ENCODE peak calls at places on chromosomes 4 and X, in seven cellular contexts. C is MM.1S, B is AG04450, T is heart right ventricle, V is colonic mucosa, I is uterus, J is mammary epithelial cell. H is an unnamed sample.
A peak's percentile ranks its signal among the peaks of the same experiment; 100 is the strongest.

GRCh38 chr4:87805971-87806370 is 6.6 kb downstream of the IBSP start:
- DNase-seq in V (no peak), I (no peak), T (no peak), B (no peak), C (no peak), J (no peak), H (no peak)

GRCh38 chr4:160319221-160319867 is 1216.5 kb downstream of the RAPGEF2 start:
- DNase-seq in I (no peak), C (no peak), T (no peak), J (peak; percentile 96), B (no peak), V (no peak), H (no peak)

GRCh38 chr4:109729155-109729562 is 711 bp downstream of the PLA2G12A start:
- DNase-seq in C (no peak), I (no peak), J (peak; percentile 3), T (no peak), B (no peak), V (no peak), H (no peak)

GRCh38 chr4:81164623-81165416 is 50.2 kb downstream of the PRKG2 start:
- DNase-seq in B (peak; percentile 8), T (no peak), C (no peak), V (peak; percentile 40), I (no peak), J (peak; percentile 96), H (no peak)

GRCh38 chr4:72394264-72394663 is 174.8 kb downstream of the ADAMTS3 start:
- DNase-seq in I (no peak), C (no peak), T (no peak), B (no peak), V (no peak), J (peak; percentile 77), H (no peak)

GRCh38 chr4:18579222-18579621 is 557.7 kb upstream of the LCORL start:
- DNase-seq in I (no peak), J (no peak), B (no peak), C (no peak), T (no peak), V (no peak), H (no peak)

GRCh38 chr4:109472343-109472761 is 38.7 kb downstream of the SEC24B start:
- DNase-seq in C (no peak), I (no peak), V (no peak), J (peak; percentile 91), T (no peak), B (peak; percentile 30), H (no peak)

GRCh38 chrX:152155766-152156310 is 17.5 kb upstream of the MAGEA10 start:
- DNase-seq in I (no peak), B (no peak), J (no peak), C (no peak), V (no peak), T (no peak), H (no peak)

GRCh38 chr4:72531768-72532290 is 37.2 kb downstream of the ADAMTS3 start:
- DNase-seq in C (no peak), J (no peak), T (no peak), B (no peak), I (no peak), V (no peak), H (no peak)

GRCh38 chr4:42638993-42639392 is 17.9 kb downstream of the ATP8A1 start:
- DNase-seq in J (no peak), V (no peak), B (no peak), I (no peak), C (peak; percentile 82), T (no peak), H (peak; percentile 91)

GRCh38 chrX:133670394-133670793 is 255.1 kb upstream of the GPC4 start:
- DNase-seq in B (peak; percentile 2), T (peak; percentile 5), C (peak; percentile 54), J (peak; percentile 37), I (peak; percentile 31), V (peak; percentile 39), H (no peak)

GRCh38 chrX:120768254-120768653 is 107.4 kb downstream of the CT47B1 start:
- DNase-seq in J (no peak), T (no peak), I (no peak), B (no peak), C (no peak), V (no peak), H (no peak)

GRCh38 chr4:165945991-165946390 is 73.0 kb downstream of the TLL1 start:
- DNase-seq in I (no peak), V (no peak), T (no peak), B (no peak), J (no peak), C (no peak), H (no peak)

GRCh38 chrX:110032534-110033161 is 29.7 kb downstream of the TMEM164 start:
- DNase-seq in I (no peak), T (no peak), V (no peak), C (no peak), J (no peak), B (no peak), H (no peak)

GRCh38 chrX:109890910-109891502 is 111.9 kb upstream of the TMEM164 start:
- DNase-seq in J (peak; percentile 34), C (peak; percentile 66), T (peak; percentile 45), B (no peak), V (peak; percentile 48), I (peak; percentile 37), H (peak; percentile 18)

GRCh38 chr4:112231779-112232713 is at the start of gene AP1AR:
- DNase-seq in C (peak; percentile 85), B (no peak), V (peak; percentile 84), T (peak; percentile 84), J (peak; percentile 74), I (peak; percentile 83), H (peak; percentile 52)

GRCh38 chr4:81471361-81472248 is at the start of gene RASGEF1B:
- DNase-seq in V (peak; percentile 92), J (peak; percentile 88), I (peak; percentile 79), T (peak; percentile 88), C (peak; percentile 94), B (peak; percentile 7), H (peak; percentile 49)

GRCh38 chr4:98516042-98516440 is 142.4 kb downstream of the TSPAN5 start:
- DNase-seq in V (no peak), T (no peak), B (peak; percentile 47), I (no peak), C (no peak), J (peak; percentile 72), H (no peak)

GRCh38 chrX:45769919-45770582 is 569.4 kb upstream of the DIPK2B start:
- DNase-seq in C (no peak), V (peak; percentile 77), I (peak; percentile 83), B (peak; percentile 71), J (peak; percentile 86), T (peak; percentile 69), H (no peak)

GRCh38 chrX:153348421-153348820 is 14.5 kb downstream of the ZNF275 start:
- DNase-seq in V (no peak), T (no peak), J (no peak), I (no peak), C (no peak), B (no peak), H (no peak)

GRCh38 chr4:78653655-78654054 is 102.1 kb downstream of the ANXA3 start:
- DNase-seq in T (no peak), J (no peak), C (no peak), I (no peak), V (no peak), B (no peak), H (no peak)

GRCh38 chr4:87575983-87576382 is 32.3 kb upstream of the DSPP start:
- DNase-seq in V (no peak), T (no peak), B (no peak), J (no peak), C (no peak), I (no peak), H (no peak)

GRCh38 chr4:10115657-10116624 is 658 bp downstream of the WDR1 start:
- DNase-seq in B (no peak), J (peak; percentile 74), C (peak; percentile 48), I (peak; percentile 53), T (no peak), V (peak; percentile 86), H (no peak)

GRCh38 chr4:8157496-8157895 is 1.1 kb downstream of the ABLIM2 start:
- DNase-seq in V (no peak), B (no peak), C (no peak), T (peak; percentile 79), J (no peak), I (peak; percentile 42), H (no peak)

GRCh38 chrX:49155243-49155899 is 7.2 kb upstream of the MAGIX start:
- DNase-seq in B (no peak), J (peak; percentile 68), C (peak; percentile 21), I (peak; percentile 73), V (peak; percentile 81), T (peak; percentile 29), H (no peak)

GRCh38 chr4:89263265-89263664 is 44.3 kb downstream of the GPRIN3 start:
- DNase-seq in T (no peak), V (no peak), C (no peak), B (no peak), I (no peak), J (no peak), H (no peak)

GRCh38 chr4:180832086-180832485 is 1411.1 kb upstream of the TENM3 start:
- DNase-seq in V (no peak), J (no peak), I (no peak), C (no peak), T (no peak), B (no peak), H (no peak)
- TF ChIP-seq CTCF in V (no peak), J (peak; percentile 32), I (no peak), C (peak; percentile 29), T (no peak), B (no peak), H (no peak)

GRCh38 chr4:133152330-133152791 is 3.3 kb downstream of the PCDH10 start:
- DNase-seq in V (no peak), B (no peak), J (no peak), I (no peak), T (no peak), C (no peak), H (no peak)
- H3K4me3 ChIP-seq in V (no peak overlapping the region), B (peak overlapping the region; percentile 69), J (no peak overlapping the region), I (peak overlapping the region; percentile 16), T (peak overlapping the region; percentile 12), C (no peak overlapping the region), H (no peak overlapping the region)

GRCh38 chrX:112874140-112874539 is 33.5 kb upstream of the AMOT start:
- DNase-seq in C (no peak), B (no peak), T (no peak), J (no peak), I (no peak), V (no peak), H (no peak)
- TF ChIP-seq CTCF in C (peak; percentile 27), B (peak; percentile 13), T (no peak), J (no peak), I (no peak), V (no peak), H (no peak)

GRCh38 chrX:118221733-118222132 is 105.1 kb upstream of the KLHL13 start:
- DNase-seq in B (no peak), I (no peak), T (no peak), J (no peak), C (no peak), V (no peak), H (no peak)
- H3K4me3 ChIP-seq in B (no peak overlapping the region), I (no peak overlapping the region), T (no peak overlapping the region), J (no peak overlapping the region), C (no peak overlapping the region), V (no peak overlapping the region), H (no peak overlapping the region)

GRCh38 chr4:176638992-176639391 is 153.7 kb downstream of the VEGFC start:
- DNase-seq in C (no peak), V (no peak), B (no peak), I (no peak), J (peak; percentile 69), T (no peak), H (no peak)
- TF ChIP-seq CTCF in C (no peak), V (no peak), B (no peak), I (no peak), J (no peak), T (no peak), H (no peak)